ENCODE peak calls at places on chromosomes 3 and 15, in seven cellular contexts. One of them, this sample, is unnamed.

GRCh38 chr3:187616307-187616939 is 53.8 kb downstream of the SST start:
- DNase-seq in GM12878: no peak
- DNase-seq in SW480: peak
- DNase-seq in NCI-H510A treated with DMSO at 0.1 percent for 48 hours: peak
- DNase-seq in MCF 10A: peak
- DNase-seq in HT1080: peak
- DNase-seq in heart left ventricle: peak
- DNase-seq in this sample: peak

GRCh38 chr15:70142322-70143191 is 44.8 kb upstream of the TLE3 start:
- DNase-seq in GM12878: no peak
- DNase-seq in SW480: peak
- DNase-seq in HT1080: peak
- DNase-seq in heart left ventricle: peak
- DNase-seq in NCI-H510A treated with DMSO at 0.1 percent for 48 hours: no peak
- DNase-seq in MCF 10A: no peak
- DNase-seq in this sample: peak

GRCh38 chr3:130849111-130849552 is 44.8 kb upstream of the ATP2C1 start:
- DNase-seq in heart left ventricle: peak
- DNase-seq in NCI-H510A treated with DMSO at 0.1 percent for 48 hours: peak
- DNase-seq in SW480: no peak
- DNase-seq in MCF 10A: peak
- DNase-seq in HT1080: no peak
- DNase-seq in GM12878: no peak
- DNase-seq in this sample: no peak

GRCh38 chr3:31356941-31357340 is 175.8 kb upstream of the STT3B start:
- DNase-seq in MCF 10A: peak
- DNase-seq in heart left ventricle: no peak
- DNase-seq in SW480: no peak
- DNase-seq in GM12878: no peak
- DNase-seq in NCI-H510A treated with DMSO at 0.1 percent for 48 hours: no peak
- DNase-seq in HT1080: peak
- DNase-seq in this sample: peak

GRCh38 chr3:49476563-49476962 is 6.5 kb downstream of the DAG1 start:
- DNase-seq in NCI-H510A treated with DMSO at 0.1 percent for 48 hours: no peak
- DNase-seq in MCF 10A: no peak
- DNase-seq in GM12878: peak
- DNase-seq in HT1080: peak
- DNase-seq in heart left ventricle: no peak
- DNase-seq in SW480: peak
- DNase-seq in this sample: peak

GRCh38 chr15:77069521-77070121 is 1.3 kb downstream of the TSPAN3 start:
- DNase-seq in SW480: no peak
- DNase-seq in NCI-H510A treated with DMSO at 0.1 percent for 48 hours: peak
- DNase-seq in MCF 10A: peak
- DNase-seq in heart left ventricle: no peak
- DNase-seq in GM12878: no peak
- DNase-seq in HT1080: no peak
- DNase-seq in this sample: peak

GRCh38 chr3:136713961-136714514 is 38.1 kb downstream of the STAG1 start:
- DNase-seq in heart left ventricle: no peak
- DNase-seq in GM12878: no peak
- DNase-seq in SW480: no peak
- DNase-seq in MCF 10A: no peak
- DNase-seq in HT1080: no peak
- DNase-seq in NCI-H510A treated with DMSO at 0.1 percent for 48 hours: no peak
- DNase-seq in this sample: no peak

GRCh38 chr3:117201906-117202305 is 492.3 kb downstream of the TUSC7 start:
- DNase-seq in HT1080: no peak
- DNase-seq in GM12878: no peak
- DNase-seq in MCF 10A: no peak
- DNase-seq in NCI-H510A treated with DMSO at 0.1 percent for 48 hours: no peak
- DNase-seq in heart left ventricle: no peak
- DNase-seq in SW480: no peak
- DNase-seq in this sample: no peak

GRCh38 chr3:15380980-15381890 is 46.1 kb downstream of the METTL6 start:
- DNase-seq in MCF 10A: no peak
- DNase-seq in NCI-H510A treated with DMSO at 0.1 percent for 48 hours: no peak
- DNase-seq in heart left ventricle: no peak
- DNase-seq in GM12878: no peak
- DNase-seq in SW480: no peak
- DNase-seq in HT1080: no peak
- DNase-seq in this sample: no peak

GRCh38 chr3:50185230-50185629 is 6.2 kb upstream of the GNAT1 start:
- DNase-seq in MCF 10A: no peak
- DNase-seq in SW480: no peak
- DNase-seq in GM12878: no peak
- DNase-seq in NCI-H510A treated with DMSO at 0.1 percent for 48 hours: no peak
- DNase-seq in heart left ventricle: no peak
- DNase-seq in HT1080: no peak
- DNase-seq in this sample: no peak

GRCh38 chr3:27594096-27594690 is 110.0 kb upstream of the SLC4A7 start:
- DNase-seq in SW480: no peak
- DNase-seq in heart left ventricle: no peak
- DNase-seq in NCI-H510A treated with DMSO at 0.1 percent for 48 hours: no peak
- DNase-seq in HT1080: no peak
- DNase-seq in GM12878: no peak
- DNase-seq in MCF 10A: no peak
- DNase-seq in this sample: no peak

GRCh38 chr3:172546628-172547214 is 23.5 kb upstream of the TNFSF10 start:
- DNase-seq in heart left ventricle: no peak
- DNase-seq in MCF 10A: no peak
- DNase-seq in HT1080: no peak
- DNase-seq in GM12878: no peak
- DNase-seq in SW480: no peak
- DNase-seq in NCI-H510A treated with DMSO at 0.1 percent for 48 hours: no peak
- DNase-seq in this sample: no peak

GRCh38 chr3:36295206-36295760 is 85.0 kb upstream of the STAC start:
- DNase-seq in HT1080: no peak
- DNase-seq in GM12878: no peak
- DNase-seq in SW480: no peak
- DNase-seq in NCI-H510A treated with DMSO at 0.1 percent for 48 hours: no peak
- DNase-seq in heart left ventricle: no peak
- DNase-seq in MCF 10A: no peak
- DNase-seq in this sample: no peak

GRCh38 chr3:80785475-80785874 is 976.0 kb downstream of the GBE1 start:
- DNase-seq in SW480: no peak
- DNase-seq in HT1080: peak
- DNase-seq in GM12878: no peak
- DNase-seq in heart left ventricle: no peak
- DNase-seq in NCI-H510A treated with DMSO at 0.1 percent for 48 hours: no peak
- DNase-seq in MCF 10A: peak
- DNase-seq in this sample: peak

GRCh38 chr15:22844421-22845288 is 6.2 kb downstream of the NIPA2 start:
- DNase-seq in HT1080: no peak
- DNase-seq in NCI-H510A treated with DMSO at 0.1 percent for 48 hours: no peak
- DNase-seq in MCF 10A: no peak
- DNase-seq in GM12878: no peak
- DNase-seq in heart left ventricle: no peak
- DNase-seq in SW480: no peak
- DNase-seq in this sample: no peak

GRCh38 chr3:9727041-9727595 is 4.4 kb upstream of the BRPF1 start:
- DNase-seq in MCF 10A: peak
- DNase-seq in HT1080: peak
- DNase-seq in heart left ventricle: no peak
- DNase-seq in SW480: peak
- DNase-seq in GM12878: no peak
- DNase-seq in NCI-H510A treated with DMSO at 0.1 percent for 48 hours: peak
- DNase-seq in this sample: no peak

GRCh38 chr3:46629571-46630517 is 17.5 kb downstream of the FAM240A start:
- DNase-seq in MCF 10A: peak
- DNase-seq in HT1080: no peak
- DNase-seq in GM12878: peak
- DNase-seq in NCI-H510A treated with DMSO at 0.1 percent for 48 hours: peak
- DNase-seq in heart left ventricle: peak
- DNase-seq in SW480: peak
- DNase-seq in this sample: peak

GRCh38 chr3:173473237-173473636 is 75.7 kb downstream of the NLGN1 start:
- DNase-seq in MCF 10A: no peak
- DNase-seq in HT1080: no peak
- DNase-seq in GM12878: no peak
- DNase-seq in NCI-H510A treated with DMSO at 0.1 percent for 48 hours: no peak
- DNase-seq in heart left ventricle: no peak
- DNase-seq in SW480: no peak
- DNase-seq in this sample: no peak

GRCh38 chr3:50201573-50202315 is 3.3 kb upstream of the SLC38A3 start:
- DNase-seq in SW480: peak
- DNase-seq in heart left ventricle: no peak
- DNase-seq in GM12878: no peak
- DNase-seq in MCF 10A: no peak
- DNase-seq in NCI-H510A treated with DMSO at 0.1 percent for 48 hours: no peak
- DNase-seq in HT1080: no peak
- DNase-seq in this sample: no peak

GRCh38 chr3:46162975-46163550 is 45.0 kb downstream of the CCR1 start:
- DNase-seq in MCF 10A: peak
- DNase-seq in heart left ventricle: no peak
- DNase-seq in HT1080: no peak
- DNase-seq in NCI-H510A treated with DMSO at 0.1 percent for 48 hours: no peak
- DNase-seq in GM12878: no peak
- DNase-seq in SW480: peak
- DNase-seq in this sample: peak

GRCh38 chr3:24294150-24294549 is 200.5 kb downstream of the THRB start:
- DNase-seq in GM12878: no peak
- DNase-seq in heart left ventricle: no peak
- DNase-seq in SW480: no peak
- DNase-seq in MCF 10A: no peak
- DNase-seq in HT1080: no peak
- DNase-seq in NCI-H510A treated with DMSO at 0.1 percent for 48 hours: no peak
- DNase-seq in this sample: no peak

GRCh38 chr15:88652456-88653199 is 13.8 kb downstream of the ISG20 start:
- DNase-seq in GM12878: no peak
- DNase-seq in heart left ventricle: no peak
- DNase-seq in NCI-H510A treated with DMSO at 0.1 percent for 48 hours: peak
- DNase-seq in HT1080: no peak
- DNase-seq in MCF 10A: no peak
- DNase-seq in SW480: no peak
- DNase-seq in this sample: no peak

GRCh38 chr15:58070801-58071418 is 5.4 kb upstream of the ALDH1A2 start:
- DNase-seq in SW480: peak
- DNase-seq in HT1080: peak
- DNase-seq in NCI-H510A treated with DMSO at 0.1 percent for 48 hours: peak
- DNase-seq in MCF 10A: peak
- DNase-seq in heart left ventricle: peak
- DNase-seq in GM12878: no peak
- DNase-seq in this sample: peak

GRCh38 chr3:38153986-38154608 is 11.2 kb upstream of the OXSR1 start:
- DNase-seq in MCF 10A: peak
- DNase-seq in HT1080: peak
- DNase-seq in SW480: no peak
- DNase-seq in heart left ventricle: no peak
- DNase-seq in NCI-H510A treated with DMSO at 0.1 percent for 48 hours: no peak
- DNase-seq in GM12878: no peak
- DNase-seq in this sample: peak

GRCh38 chr15:99249270-99249817 is at the start of gene TTC23:
- DNase-seq in heart left ventricle: peak
- DNase-seq in GM12878: no peak
- DNase-seq in NCI-H510A treated with DMSO at 0.1 percent for 48 hours: no peak
- DNase-seq in HT1080: peak
- DNase-seq in MCF 10A: peak
- DNase-seq in SW480: peak
- DNase-seq in this sample: peak

GRCh38 chr3:46573701-46574100 is 7.6 kb upstream of the LRRC2 start:
- DNase-seq in MCF 10A: no peak
- DNase-seq in HT1080: no peak
- DNase-seq in NCI-H510A treated with DMSO at 0.1 percent for 48 hours: no peak
- DNase-seq in SW480: no peak
- DNase-seq in heart left ventricle: no peak
- DNase-seq in GM12878: no peak
- DNase-seq in this sample: no peak

GRCh38 chr15:74835312-74835823 is 7.6 kb downstream of the ULK3 start:
- DNase-seq in GM12878: no peak
- DNase-seq in MCF 10A: peak
- DNase-seq in HT1080: peak
- DNase-seq in NCI-H510A treated with DMSO at 0.1 percent for 48 hours: no peak
- DNase-seq in SW480: peak
- DNase-seq in heart left ventricle: no peak
- DNase-seq in this sample: peak

GRCh38 chr15:74228723-74229081 is 7.4 kb upstream of the CCDC33 start:
- DNase-seq in MCF 10A: no peak
- DNase-seq in NCI-H510A treated with DMSO at 0.1 percent for 48 hours: peak
- DNase-seq in SW480: no peak
- DNase-seq in HT1080: no peak
- DNase-seq in heart left ventricle: peak
- DNase-seq in GM12878: no peak
- DNase-seq in this sample: no peak

GRCh38 chr15:76503121-76503520 is 166.5 kb downstream of the ISL2 start:
- DNase-seq in HT1080: no peak
- DNase-seq in MCF 10A: no peak
- DNase-seq in NCI-H510A treated with DMSO at 0.1 percent for 48 hours: no peak
- DNase-seq in heart left ventricle: no peak
- DNase-seq in GM12878: no peak
- DNase-seq in SW480: no peak
- DNase-seq in this sample: no peak

GRCh38 chr3:113035387-113035982 is 44.7 kb downstream of the GTPBP8 start:
- DNase-seq in MCF 10A: peak
- DNase-seq in NCI-H510A treated with DMSO at 0.1 percent for 48 hours: peak
- DNase-seq in HT1080: peak
- DNase-seq in SW480: peak
- DNase-seq in heart left ventricle: peak
- DNase-seq in GM12878: no peak
- DNase-seq in this sample: peak

GRCh38 chr3:97911459-97911858 is 60.8 kb downstream of the RIOX2 start:
- DNase-seq in NCI-H510A treated with DMSO at 0.1 percent for 48 hours: no peak
- DNase-seq in MCF 10A: no peak
- DNase-seq in heart left ventricle: no peak
- DNase-seq in SW480: no peak
- DNase-seq in GM12878: no peak
- DNase-seq in HT1080: no peak
- DNase-seq in this sample: no peak